ENCODE peak calls at places on chromosome 13, in six cellular contexts. P is mesenchymal stem cell, B is IMR-90, T is H9, F is H1, K is trophoblast cell. A is an unnamed sample.

GRCh38 chr13:35524192-35524591 is 47.7 kb upstream of the MAB21L1 start:
- DNase-seq in F (no peak), P (no peak), B (no peak), K (no peak), T (no peak), A (no peak)

GRCh38 chr13:23750383-23751121 is 138.6 kb downstream of the MIPEP start:
- DNase-seq in T (no peak), K (no peak), F (no peak), B (peak; percentile 27), P (peak; percentile 30), A (no peak)

GRCh38 chr13:103002279-103002678 is 63.9 kb downstream of the SLC10A2 start:
- DNase-seq in F (no peak), B (no peak), P (no peak), T (no peak), K (peak; percentile 17), A (no peak)

GRCh38 chr13:34657716-34658115 is 284.4 kb upstream of the NBEA start:
- DNase-seq in T (no peak), P (peak; percentile 64), F (no peak), K (no peak), B (peak; percentile 24), A (no peak)

GRCh38 chr13:84191199-84191598 is 308.9 kb upstream of the SLITRK1 start:
- DNase-seq in B (no peak), F (no peak), T (no peak), P (no peak), K (no peak), A (no peak)

GRCh38 chr13:27130223-27131015 is 41.2 kb downstream of the USP12 start:
- DNase-seq in P (no peak), B (peak; percentile 76), K (peak; percentile 40), F (no peak), T (no peak), A (no peak)

GRCh38 chr13:43804461-43805070 is 17.8 kb upstream of the ENOX1 start:
- DNase-seq in T (no peak), P (peak; percentile 77), K (peak; percentile 85), B (peak; percentile 78), F (no peak), A (peak; percentile 59)

GRCh38 chr13:21688056-21688455 is 17.2 kb downstream of the FGF9 start:
- DNase-seq in P (no peak), B (no peak), K (no peak), F (no peak), T (no peak), A (no peak)

GRCh38 chr13:66492479-66492878 is 737.7 kb downstream of the PCDH9 start:
- DNase-seq in P (no peak), K (no peak), B (no peak), F (no peak), T (peak; percentile 37), A (no peak)

GRCh38 chr13:52701728-52702480 is 37.7 kb downstream of the CNMD start:
- DNase-seq in T (no peak), F (no peak), P (no peak), K (no peak), B (no peak), A (no peak)

GRCh38 chr13:113417836-113418721 is 35.2 kb downstream of the ADPRHL1 start:
- DNase-seq in F (no peak), K (no peak), T (no peak), B (no peak), P (no peak), A (no peak)

GRCh38 chr13:20588529-20589110 is 21.7 kb downstream of the IFT88 start:
- DNase-seq in P (no peak), B (no peak), T (no peak), F (no peak), K (peak; percentile 16), A (no peak)

GRCh38 chr13:21420706-21421105 is 38.4 kb downstream of the ZDHHC20 start:
- DNase-seq in K (no peak), F (no peak), B (peak; percentile 58), P (peak; percentile 47), T (no peak), A (no peak)

GRCh38 chr13:114121496-114122466 is 10.6 kb downstream of the RASA3 start:
- DNase-seq in P (peak; percentile 87), T (no peak), F (no peak), B (no peak), K (no peak), A (no peak)

GRCh38 chr13:106078191-106078590 is 457.3 kb downstream of the EFNB2 start:
- DNase-seq in T (no peak), B (peak; percentile 49), F (no peak), P (no peak), K (peak; percentile 83), A (no peak)

GRCh38 chr13:31920301-31920818 is 111.2 kb upstream of the FRY start:
- DNase-seq in K (no peak), F (no peak), B (no peak), P (peak; percentile 32), T (no peak), A (no peak)

GRCh38 chr13:112802808-112803207 is 113.0 kb downstream of the ATP11A start:
- DNase-seq in P (no peak), B (no peak), K (no peak), F (no peak), T (no peak), A (no peak)

GRCh38 chr13:109273326-109273751 is 513.0 kb downstream of the IRS2 start:
- DNase-seq in P (peak; percentile 53), T (no peak), K (peak; percentile 57), F (no peak), B (peak; percentile 29), A (no peak)

GRCh38 chr13:109272595-109273325 is 513.6 kb downstream of the IRS2 start:
- DNase-seq in K (peak; percentile 31), T (no peak), B (peak; percentile 29), F (no peak), P (peak; percentile 67), A (no peak)

GRCh38 chr13:109271061-109271460 is 515.3 kb downstream of the IRS2 start:
- DNase-seq in B (no peak), P (no peak), K (no peak), F (no peak), T (no peak), A (no peak)

GRCh38 chr13:109271991-109272454 is 514.4 kb downstream of the IRS2 start:
- DNase-seq in F (no peak), B (no peak), P (peak; percentile 51), T (no peak), K (peak; percentile 66), A (no peak)

DNA sequence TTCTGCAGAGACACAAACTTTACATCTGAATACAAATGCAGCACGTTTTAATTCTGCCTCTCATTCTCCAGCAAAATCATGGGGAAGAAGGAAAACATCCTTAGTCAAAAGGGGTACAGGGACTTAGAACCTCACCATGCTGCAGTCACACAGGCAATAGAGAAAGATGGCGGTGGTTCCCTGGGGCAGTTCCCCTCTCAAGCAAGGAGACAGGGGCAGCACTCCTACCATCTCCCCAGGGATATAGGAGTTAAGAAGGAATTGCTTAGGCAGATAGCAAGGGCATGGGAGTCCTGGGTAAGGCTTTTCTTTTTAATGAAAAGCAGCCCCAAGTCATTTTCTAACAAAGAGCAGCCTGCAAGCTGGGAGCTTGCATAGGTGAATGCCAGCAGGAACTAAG is 514.8 kb downstream of the IRS2 start:
- DNase-seq in T (no peak), K (no peak), F (no peak), B (no peak), P (no peak), A (no peak)
- H3K14ac ChIP-seq in T (no peak overlapping the region), K (no peak overlapping the region), F (no peak overlapping the region), B (no peak overlapping the region), P (no peak overlapping the region), A (no peak overlapping the region)

DNA sequence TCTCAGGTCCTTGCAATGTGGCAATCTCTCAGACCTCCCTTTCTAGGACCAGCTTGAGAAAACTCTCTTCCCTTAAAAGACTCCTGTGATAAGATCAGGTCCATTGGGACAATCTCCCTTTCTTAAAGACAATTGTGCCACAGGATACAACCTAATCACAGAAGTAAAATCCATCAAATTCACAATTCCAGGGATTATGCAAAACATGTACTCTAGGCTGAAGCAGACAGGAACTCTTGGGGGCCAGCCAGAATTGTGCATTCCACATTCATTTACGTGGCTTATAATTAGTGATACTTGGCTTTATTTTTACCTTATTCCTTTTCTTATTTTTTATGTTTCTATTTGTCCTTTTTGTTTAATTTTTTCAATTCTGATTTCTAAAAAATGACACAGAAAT is 257.9 kb downstream of the KLF12 start:
- DNase-seq in F (no peak), T (no peak), K (no peak), B (no peak), P (no peak), A (no peak)
- H3K14ac ChIP-seq in F (no peak overlapping the region), T (no peak overlapping the region), K (no peak overlapping the region), B (peak overlapping the region; percentile 2), P (no peak overlapping the region), A (no peak overlapping the region)

GRCh38 chr13:46683879-46684278 is 113.1 kb downstream of the ESD start:
- DNase-seq in K (peak; percentile 25), B (peak; percentile 46), T (no peak), P (peak; percentile 28), F (no peak), A (no peak)

GRCh38 chr13:46682015-46682414 is 114.9 kb downstream of the ESD start:
- DNase-seq in F (no peak), B (no peak), P (no peak), K (no peak), T (no peak), A (no peak)

GRCh38 chr13:46675016-46675415 is 121.9 kb downstream of the ESD start:
- DNase-seq in P (no peak), T (no peak), B (no peak), F (no peak), K (no peak), A (no peak)

GRCh38 chr13:46676378-46676725 is 120.6 kb downstream of the ESD start:
- DNase-seq in K (peak; percentile 32), P (no peak), B (no peak), F (no peak), T (no peak), A (no peak)

DNA sequence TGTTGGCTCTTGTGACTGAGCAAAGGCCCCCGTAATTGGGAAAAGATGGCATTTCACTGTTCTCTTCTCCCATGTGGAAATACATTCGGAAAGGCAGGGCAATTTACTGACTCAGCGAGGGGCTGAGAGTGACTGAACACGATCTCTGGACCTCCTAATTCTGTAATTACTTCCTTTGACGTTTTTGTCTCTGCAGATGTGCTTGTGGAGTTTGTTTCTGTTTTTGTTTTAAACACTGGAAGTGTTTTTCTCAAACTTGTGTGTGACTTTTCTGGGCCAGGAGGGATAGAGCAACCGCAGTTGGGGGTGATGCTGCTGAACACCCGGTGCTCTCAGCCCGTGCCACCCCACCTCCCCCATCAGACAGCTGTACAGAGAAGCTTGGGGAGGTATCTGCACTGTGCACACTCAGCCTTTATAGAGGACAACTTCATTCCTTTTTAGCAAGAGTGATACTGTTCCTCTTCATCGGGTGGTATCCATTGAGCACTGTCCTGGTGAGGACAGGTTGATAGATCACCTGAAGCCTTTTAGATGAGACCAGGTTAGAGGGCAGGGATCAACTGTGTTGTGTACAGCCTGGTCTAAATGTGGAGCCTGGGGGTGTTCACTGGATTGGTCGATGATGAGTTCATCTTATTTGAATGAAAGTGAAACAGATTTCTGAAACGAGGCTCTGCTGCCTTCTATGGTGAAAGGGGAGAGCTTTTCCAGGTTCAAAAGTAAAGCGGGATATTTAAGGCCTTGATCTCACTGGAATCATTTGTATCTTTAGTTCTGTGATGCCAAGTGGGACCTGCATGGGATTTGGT is 117.4 kb downstream of the ESD start:
- DNase-seq in B (peak; percentile 70), F (no peak), P (peak; percentile 85), T (no peak), K (peak; percentile 40), A (no peak)
- H3K14ac ChIP-seq in B (peak overlapping the region; percentile 84), F (no peak overlapping the region), P (no peak overlapping the region), T (no peak overlapping the region), K (no peak overlapping the region), A (no peak overlapping the region)

DNA sequence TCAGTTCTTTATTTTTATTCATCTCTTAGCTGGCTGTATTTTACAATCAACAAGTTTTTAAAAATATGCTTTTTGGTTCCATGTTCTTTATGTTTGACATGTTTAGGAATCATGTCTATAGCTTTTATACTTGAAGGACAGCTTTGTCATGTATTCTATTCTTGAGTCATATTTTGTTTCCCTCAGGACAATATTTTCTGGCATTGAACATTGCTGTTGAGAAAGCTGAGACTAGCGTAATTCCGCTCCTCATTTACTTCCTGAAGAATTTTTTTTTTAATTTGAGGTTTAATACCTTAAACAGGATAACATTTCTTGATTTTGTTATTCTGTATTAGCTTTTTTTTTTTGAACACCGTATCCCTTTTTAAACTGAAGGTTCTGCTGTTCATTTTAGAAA is 53.2 kb downstream of the RB1 start:
- DNase-seq in T (no peak), K (no peak), F (no peak), P (no peak), B (no peak), A (no peak)
- H3K14ac ChIP-seq in T (no peak overlapping the region), K (no peak overlapping the region), F (no peak overlapping the region), P (no peak overlapping the region), B (no peak overlapping the region), A (no peak overlapping the region)